ENCODE peak calls at places on chromosomes 4 and X, in six cellular contexts. J is lower lobe of right lung; L is A549; E is lung; Q is GM23248; P is CD8-positive, alpha-beta T cell. S is an unnamed sample.

GRCh38 chrX:40012039-40012799 is 85.5 kb downstream of the BCOR start:
- DNase-seq in J (no peak), L (no peak), E (no peak), Q (peak; percentile 67), P (no peak), S (peak; percentile 47)

GRCh38 chrX:77446840-77447239 is 349 bp upstream of the FGF16 start:
- DNase-seq in J (no peak), L (no peak), E (no peak), Q (peak; percentile 57), P (no peak), S (peak; percentile 55)

GRCh38 chr4:165626316-165626715 is 246.7 kb upstream of the TLL1 start:
- DNase-seq in J (no peak), L (no peak), E (no peak), Q (no peak), P (no peak), S (no peak)

GRCh38 chrX:153687121-153688039 is at the start of gene SLC6A8:
- DNase-seq in J (peak; percentile 65), L (peak; percentile 42), E (peak; percentile 50), Q (peak; percentile 77), P (no peak), S (peak; percentile 71)

GRCh38 chr4:82975792-82976191 is 34.8 kb downstream of the LIN54 start:
- DNase-seq in J (no peak), L (no peak), E (no peak), Q (peak; percentile 14), P (no peak), S (no peak)

GRCh38 chr4:70969076-70969475 is 24.4 kb upstream of the DCK start:
- DNase-seq in J (no peak), L (no peak), E (no peak), Q (no peak), P (no peak), S (no peak)

GRCh38 chrX:48826135-48826875 is at the start of gene ERAS:
- DNase-seq in J (no peak), L (no peak), E (no peak), Q (no peak), P (no peak), S (no peak)

GRCh38 chr4:25687763-25688162 is 32.1 kb downstream of the SLC34A2 start:
- DNase-seq in J (no peak), L (no peak), E (no peak), Q (no peak), P (no peak), S (no peak)

GRCh38 chr4:37542749-37543148 is 143.4 kb downstream of the RELL1 start:
- DNase-seq in J (no peak), L (no peak), E (no peak), Q (no peak), P (no peak), S (no peak)

GRCh38 chrX:119155416-119156035 is 27.9 kb upstream of the KIAA1210 start:
- DNase-seq in J (no peak), L (peak; percentile 18), E (no peak), Q (peak; percentile 83), P (no peak), S (no peak)

GRCh38 chr4:25128671-25129070 is 31.6 kb downstream of the SEPSECS start:
- DNase-seq in J (no peak), L (no peak), E (no peak), Q (peak; percentile 43), P (no peak), S (no peak)

GRCh38 chr4:108045687-108046024 is 56.0 kb downstream of the HADH start:
- DNase-seq in J (peak; percentile 61), L (no peak), E (peak; percentile 57), Q (peak; percentile 52), P (no peak), S (no peak)

GRCh38 chr4:108359936-108360681 is 191.4 kb upstream of the LEF1 start:
- DNase-seq in J (no peak), L (no peak), E (no peak), Q (no peak), P (no peak), S (no peak)

GRCh38 chr4:115272185-115272584 is 158.8 kb upstream of the NDST4 start:
- DNase-seq in J (no peak), L (no peak), E (no peak), Q (no peak), P (no peak), S (no peak)

GRCh38 chrX:65127804-65128203 is 151.6 kb upstream of the ZC4H2 start:
- DNase-seq in J (no peak), L (no peak), E (no peak), Q (peak; percentile 29), P (no peak), S (no peak)

GRCh38 chr4:104906274-104906673 is 240.4 kb upstream of the TET2 start:
- DNase-seq in J (no peak), L (no peak), E (no peak), Q (no peak), P (no peak), S (no peak)

GRCh38 chr4:17323619-17324400 is 188.1 kb downstream of the QDPR start:
- DNase-seq in J (no peak), L (no peak), E (no peak), Q (peak; percentile 58), P (no peak), S (no peak)

GRCh38 chr4:165096776-165097175 is 15.9 kb downstream of the TMEM192 start:
- DNase-seq in J (no peak), L (peak; percentile 6), E (no peak), Q (peak; percentile 56), P (no peak), S (no peak)

GRCh38 chrX:108736509-108737479 is at the start of gene IRS4:
- DNase-seq in J (peak; percentile 37), L (no peak), E (no peak), Q (peak; percentile 36), P (no peak), S (no peak)

GRCh38 chr4:26590639-26591038 is 6.8 kb downstream of the TBC1D19 start:
- DNase-seq in J (no peak), L (no peak), E (no peak), Q (peak; percentile 36), P (no peak), S (no peak)

DNA sequence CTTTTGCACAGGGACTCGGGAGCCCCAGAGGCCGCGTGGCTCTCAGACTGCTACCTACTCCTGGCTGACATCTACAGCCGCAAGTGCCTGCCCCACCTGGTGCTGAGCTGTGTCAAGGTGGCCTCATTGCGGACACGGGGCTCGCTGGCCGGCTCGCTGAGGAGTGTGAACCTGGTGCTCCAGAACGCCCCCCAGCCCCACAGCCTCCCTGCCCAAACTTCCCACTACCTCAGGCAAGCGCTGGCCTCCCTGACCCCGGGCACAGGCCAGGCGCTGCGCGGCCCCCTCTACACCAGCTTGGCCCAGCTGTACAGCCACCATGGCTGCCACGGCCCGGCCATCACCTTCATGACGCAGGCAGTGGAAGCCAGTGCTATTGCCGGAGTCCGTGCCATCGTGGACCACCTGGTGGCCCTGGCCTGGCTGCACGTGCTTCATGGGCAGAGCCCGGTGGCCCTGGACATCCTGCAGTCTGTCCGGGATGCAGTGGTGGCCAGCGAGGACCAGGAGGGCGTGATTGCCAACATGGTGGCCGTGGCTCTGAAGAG is 28.8 kb downstream of the SH3TC1 start:
- DNase-seq in J (no peak), L (no peak), E (no peak), Q (no peak), P (no peak), S (no peak)
- H3K27ac ChIP-seq in J (peak overlapping the region; percentile 3), L (peak overlapping the region; percentile 84), E (no peak overlapping the region), Q (no peak overlapping the region), P (no peak overlapping the region), S (peak overlapping the region; percentile 29)

DNA sequence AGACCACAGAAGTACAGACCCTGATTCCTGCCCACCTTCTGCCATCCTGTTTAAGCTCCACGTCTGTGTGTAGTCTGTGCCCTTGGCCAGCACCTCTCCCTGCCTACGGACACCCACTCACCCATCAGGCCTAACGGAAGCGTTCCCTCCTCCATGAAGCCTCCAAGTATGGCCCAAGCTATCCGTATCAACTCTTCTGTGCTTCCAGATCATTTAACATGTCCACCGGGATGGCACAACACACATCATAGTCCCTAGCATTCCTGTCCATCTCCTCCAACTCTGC is 11.7 kb downstream of the WDR1 start:
- DNase-seq in J (no peak), L (no peak), E (no peak), Q (no peak), P (no peak), S (no peak)
- H3K4me3 ChIP-seq in J (no peak overlapping the region), L (no peak overlapping the region), E (no peak overlapping the region), Q (peak overlapping the region; percentile 36), P (peak overlapping the region; percentile 16), S (no peak overlapping the region)

DNA sequence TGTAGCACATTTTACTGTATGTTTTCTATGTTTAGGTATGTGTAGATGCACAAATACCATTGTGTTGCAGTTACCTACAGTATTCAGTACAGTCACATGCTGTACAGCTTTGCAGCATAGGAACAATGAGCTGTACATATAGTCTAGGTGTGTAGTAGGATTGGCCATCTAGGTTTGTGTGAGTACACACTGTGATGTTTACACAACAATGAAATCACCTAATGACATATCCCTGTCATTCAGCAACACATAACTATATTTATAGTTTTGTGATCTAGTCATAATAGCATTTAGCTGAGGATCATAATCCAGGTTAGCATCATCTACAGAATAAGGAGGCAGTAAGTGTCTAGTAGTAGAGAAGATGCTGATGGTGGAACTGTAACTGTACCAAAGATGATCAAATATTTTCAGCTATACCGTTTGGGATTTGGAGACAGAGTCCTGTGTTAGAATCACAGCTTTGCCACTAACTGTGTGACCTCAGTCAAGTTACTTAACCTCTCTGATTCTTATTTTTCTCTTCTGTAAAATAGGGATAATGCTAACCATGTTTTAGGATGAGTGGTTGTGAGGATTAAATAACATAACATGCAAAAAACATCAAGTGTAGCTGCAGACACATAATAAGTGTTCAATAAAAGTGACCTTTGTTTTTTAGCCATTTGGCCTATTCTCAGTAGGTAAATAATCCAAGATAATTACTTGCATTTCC is 73.3 kb downstream of the LIMCH1 start:
- DNase-seq in J (no peak), L (no peak), E (no peak), Q (no peak), P (no peak), S (no peak)
- H3K27ac ChIP-seq in J (no peak overlapping the region), L (peak overlapping the region; percentile 64), E (no peak overlapping the region), Q (no peak overlapping the region), P (no peak overlapping the region), S (no peak overlapping the region)

GRCh38 chrX:15274946-15275345 is 5.1 kb upstream of the ASB9 start:
- DNase-seq in J (no peak), L (no peak), E (no peak), Q (peak; percentile 22), P (no peak), S (no peak)

GRCh38 chrX:15269120-15269519 is 763 bp downstream of the ASB9 start:
- DNase-seq in J (no peak), L (peak; percentile 5), E (no peak), Q (no peak), P (no peak), S (no peak)

DNA sequence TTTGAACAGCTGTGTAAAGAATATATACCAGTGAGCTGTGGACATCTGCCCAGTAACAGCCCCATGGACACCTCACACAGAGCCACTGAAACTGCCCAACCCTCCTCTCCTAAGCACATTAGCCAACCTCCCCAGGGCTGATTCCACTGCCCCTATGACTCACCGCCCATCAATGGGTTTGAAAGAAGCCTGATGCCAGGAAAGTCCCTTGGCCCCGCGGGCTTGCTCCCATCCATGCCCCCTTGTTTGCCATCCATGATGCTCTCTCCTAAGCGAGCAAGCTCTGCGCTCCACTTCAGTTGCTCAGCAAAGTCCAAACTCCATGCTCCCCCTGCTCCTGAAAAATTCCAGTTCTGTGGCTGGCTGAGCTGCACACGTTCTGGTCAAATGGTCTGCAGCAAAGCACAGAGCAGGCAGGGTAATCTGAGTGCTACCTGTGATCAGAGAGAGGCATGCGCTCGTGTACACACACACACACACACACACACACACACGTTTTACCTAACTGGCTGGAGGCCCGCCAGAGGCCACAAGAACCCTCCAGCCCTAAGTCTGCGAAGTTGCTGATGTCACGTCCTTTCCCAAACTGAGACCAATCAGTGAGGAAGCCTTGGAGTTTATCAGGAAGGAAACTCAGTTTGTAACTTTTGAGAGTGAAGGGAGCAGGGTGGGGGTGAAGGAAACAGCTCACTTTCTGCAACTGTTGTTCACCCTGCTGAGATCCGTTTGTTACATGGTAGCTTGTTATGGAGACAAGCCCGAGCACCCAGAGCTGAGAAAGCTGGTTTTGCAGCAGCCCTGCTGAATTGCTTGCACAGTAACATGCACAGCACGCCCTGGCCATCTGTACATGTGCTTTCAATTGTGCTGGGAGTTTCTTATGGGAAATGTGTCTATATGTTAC is at the start of gene ASB9:
- DNase-seq in J (peak; percentile 67), L (peak; percentile 81), E (peak; percentile 62), Q (peak; percentile 74), P (peak; percentile 50), S (peak; percentile 83)
- H3K4me3 ChIP-seq in J (peak within 1 kb of the TSS; percentile 28), L (peak within 1 kb of the TSS; percentile 29), E (no peak within 1 kb of the TSS), Q (peak within 1 kb of the TSS; percentile 55), P (peak within 1 kb of the TSS; percentile 37), S (peak within 1 kb of the TSS; percentile 41)